ENCODE peak calls at places on chromosomes 1 and 21, in seven cellular contexts. Y is tibial artery; B is posterior vena cava; W is HT1080; X is adrenal gland; I is NCI-H2081; A is activated CD4-positive, alpha-beta T cell treated with anti-CD3 and anti-CD28 coated beads, Interleukin-2, amount 50 U/mL, for 1 hour. T is an unnamed sample.

GRCh38 chr21:24705201-24705600 is 902.1 kb downstream of the MRPL39 start:
- DNase-seq in Y (no peak), B (no peak), W (no peak), X (no peak), I (no peak), A (no peak), T (no peak)

GRCh38 chr1:247647864-247648263 is 31.7 kb downstream of the OR13G1 start:
- DNase-seq in Y (no peak), B (no peak), W (no peak), X (no peak), I (peak; percentile 24), A (no peak), T (no peak)

GRCh38 chr1:91004145-91004544 is 17.7 kb downstream of the ZNF644 start:
- DNase-seq in Y (no peak), B (no peak), W (no peak), X (no peak), I (no peak), A (no peak), T (no peak)

GRCh38 chr1:192700834-192701271 is 64.9 kb downstream of the RGS13 start:
- DNase-seq in Y (no peak), B (no peak), W (peak; percentile 57), X (no peak), I (no peak), A (no peak), T (no peak)

GRCh38 chr21:27564684-27565280 is 597.9 kb upstream of the ADAMTS5 start:
- DNase-seq in Y (peak; percentile 30), B (no peak), W (peak; percentile 49), X (peak; percentile 80), I (no peak), A (no peak), T (no peak)

GRCh38 chr1:214496126-214496525 is 55.3 kb downstream of the PTPN14 start:
- DNase-seq in Y (no peak), B (no peak), W (no peak), X (no peak), I (no peak), A (no peak), T (no peak)

GRCh38 chr1:27672750-27673112 is 739 bp upstream of the IFI6 start:
- DNase-seq in Y (no peak), B (no peak), W (peak; percentile 33), X (no peak), I (no peak), A (no peak), T (no peak)

GRCh38 chr1:99749948-99750347 is 16.5 kb downstream of the FRRS1 start:
- DNase-seq in Y (no peak), B (no peak), W (no peak), X (no peak), I (no peak), A (no peak), T (no peak)

GRCh38 chr1:2314803-2315710 is 76.3 kb downstream of the MORN1 start:
- DNase-seq in Y (no peak), B (no peak), W (peak; percentile 32), X (no peak), I (peak; percentile 19), A (peak; percentile 64), T (peak; percentile 90)

GRCh38 chr1:59136541-59137335 is 160.2 kb upstream of the FGGY start:
- DNase-seq in Y (no peak), B (no peak), W (peak; percentile 78), X (no peak), I (no peak), A (no peak), T (no peak)

GRCh38 chr1:229238674-229239415 is 32.1 kb upstream of the RAB4A start:
- DNase-seq in Y (no peak), B (no peak), W (no peak), X (peak; percentile 70), I (no peak), A (no peak), T (no peak)

GRCh38 chr1:220991959-220992704 is 112.9 kb downstream of the HLX start:
- DNase-seq in Y (no peak), B (no peak), W (no peak), X (peak; percentile 67), I (no peak), A (no peak), T (no peak)

T was measured in kidney.